ENCODE peak calls at places on chromosome 5, in five cellular contexts. One of them, this sample, is unnamed.
A peak's percentile ranks its signal among the peaks of the same experiment; 100 is the strongest.

GRCh38 chr5:10133830-10134229 is 115.9 kb downstream of the ATPSCKMT start:
- DNase-seq in cardiac fibroblast: no peak
- DNase-seq in progenitor cell of endocrine pancreas: no peak
- DNase-seq in activated CD4-positive, alpha-beta T cell treated with anti-CD3 and anti-CD28 coated beads, Interleukin-2, amount 50 U/mL, for 1 hour: no peak
- DNase-seq in smooth muscle cell of the brain vasculature: no peak
- DNase-seq in this sample: no peak

GRCh38 chr5:60261732-60262131 is 368.2 kb upstream of the PDE4D start:
- DNase-seq in activated CD4-positive, alpha-beta T cell treated with anti-CD3 and anti-CD28 coated beads, Interleukin-2, amount 50 U/mL, for 1 hour: no peak
- DNase-seq in progenitor cell of endocrine pancreas: no peak
- DNase-seq in cardiac fibroblast: no peak
- DNase-seq in smooth muscle cell of the brain vasculature: no peak
- DNase-seq in this sample: no peak

GRCh38 chr5:39082995-39083394 is 8.8 kb upstream of the RICTOR start:
- DNase-seq in cardiac fibroblast: no peak
- DNase-seq in activated CD4-positive, alpha-beta T cell treated with anti-CD3 and anti-CD28 coated beads, Interleukin-2, amount 50 U/mL, for 1 hour: no peak
- DNase-seq in smooth muscle cell of the brain vasculature: no peak
- DNase-seq in progenitor cell of endocrine pancreas: no peak
- DNase-seq in this sample: no peak

GRCh38 chr5:41735213-41735612 is 135.0 kb downstream of the OXCT1 start:
- DNase-seq in smooth muscle cell of the brain vasculature: no peak
- DNase-seq in progenitor cell of endocrine pancreas: no peak
- DNase-seq in cardiac fibroblast: no peak
- DNase-seq in activated CD4-positive, alpha-beta T cell treated with anti-CD3 and anti-CD28 coated beads, Interleukin-2, amount 50 U/mL, for 1 hour: no peak
- DNase-seq in this sample: no peak

GRCh38 chr5:129904667-129905466 is 602 bp downstream of the CHSY3 start:
- DNase-seq in activated CD4-positive, alpha-beta T cell treated with anti-CD3 and anti-CD28 coated beads, Interleukin-2, amount 50 U/mL, for 1 hour: no peak
- DNase-seq in smooth muscle cell of the brain vasculature: no peak
- DNase-seq in progenitor cell of endocrine pancreas: peak; percentile 18
- DNase-seq in cardiac fibroblast: peak; percentile 25
- DNase-seq in this sample: no peak

GRCh38 chr5:59786271-59786805 is 107.2 kb downstream of the PDE4D start:
- DNase-seq in smooth muscle cell of the brain vasculature: no peak
- DNase-seq in activated CD4-positive, alpha-beta T cell treated with anti-CD3 and anti-CD28 coated beads, Interleukin-2, amount 50 U/mL, for 1 hour: no peak
- DNase-seq in cardiac fibroblast: peak; percentile 91
- DNase-seq in progenitor cell of endocrine pancreas: no peak
- DNase-seq in this sample: peak; percentile 86

GRCh38 chr5:31075981-31076380 is 117.5 kb upstream of the CDH6 start:
- DNase-seq in activated CD4-positive, alpha-beta T cell treated with anti-CD3 and anti-CD28 coated beads, Interleukin-2, amount 50 U/mL, for 1 hour: no peak
- DNase-seq in cardiac fibroblast: no peak
- DNase-seq in progenitor cell of endocrine pancreas: no peak
- DNase-seq in smooth muscle cell of the brain vasculature: no peak
- DNase-seq in this sample: no peak

GRCh38 chr5:149799119-149799623 is 69.1 kb downstream of the PPARGC1B start:
- DNase-seq in smooth muscle cell of the brain vasculature: peak; percentile 75
- DNase-seq in progenitor cell of endocrine pancreas: no peak
- DNase-seq in activated CD4-positive, alpha-beta T cell treated with anti-CD3 and anti-CD28 coated beads, Interleukin-2, amount 50 U/mL, for 1 hour: no peak
- DNase-seq in cardiac fibroblast: peak; percentile 92
- DNase-seq in this sample: peak; percentile 40

GRCh38 chr5:174834081-174834480 is 109.7 kb downstream of the MSX2 start:
- DNase-seq in cardiac fibroblast: no peak
- DNase-seq in progenitor cell of endocrine pancreas: no peak
- DNase-seq in activated CD4-positive, alpha-beta T cell treated with anti-CD3 and anti-CD28 coated beads, Interleukin-2, amount 50 U/mL, for 1 hour: no peak
- DNase-seq in smooth muscle cell of the brain vasculature: no peak
- DNase-seq in this sample: no peak

GRCh38 chr5:78109891-78110324 is 184.6 kb downstream of the AP3B1 start:
- DNase-seq in smooth muscle cell of the brain vasculature: no peak
- DNase-seq in cardiac fibroblast: no peak
- DNase-seq in activated CD4-positive, alpha-beta T cell treated with anti-CD3 and anti-CD28 coated beads, Interleukin-2, amount 50 U/mL, for 1 hour: no peak
- DNase-seq in progenitor cell of endocrine pancreas: no peak
- DNase-seq in this sample: no peak

GRCh38 chr5:35884125-35884788 is 27.6 kb downstream of the IL7R start:
- DNase-seq in progenitor cell of endocrine pancreas: no peak
- DNase-seq in smooth muscle cell of the brain vasculature: no peak
- DNase-seq in activated CD4-positive, alpha-beta T cell treated with anti-CD3 and anti-CD28 coated beads, Interleukin-2, amount 50 U/mL, for 1 hour: no peak
- DNase-seq in cardiac fibroblast: peak; percentile 86
- DNase-seq in this sample: peak; percentile 65

GRCh38 chr5:82815871-82816270 is 261.3 kb downstream of the TMEM167A start:
- DNase-seq in activated CD4-positive, alpha-beta T cell treated with anti-CD3 and anti-CD28 coated beads, Interleukin-2, amount 50 U/mL, for 1 hour: no peak
- DNase-seq in progenitor cell of endocrine pancreas: no peak
- DNase-seq in smooth muscle cell of the brain vasculature: no peak
- DNase-seq in cardiac fibroblast: peak; percentile 55
- DNase-seq in this sample: peak; percentile 17

GRCh38 chr5:89191374-89191773 is 308.4 kb upstream of the MEF2C start:
- DNase-seq in activated CD4-positive, alpha-beta T cell treated with anti-CD3 and anti-CD28 coated beads, Interleukin-2, amount 50 U/mL, for 1 hour: no peak
- DNase-seq in smooth muscle cell of the brain vasculature: no peak
- DNase-seq in cardiac fibroblast: no peak
- DNase-seq in progenitor cell of endocrine pancreas: no peak
- DNase-seq in this sample: no peak

GRCh38 chr5:41346609-41347008 is 133.3 kb upstream of the C6 start:
- DNase-seq in progenitor cell of endocrine pancreas: no peak
- DNase-seq in cardiac fibroblast: peak; percentile 65
- DNase-seq in activated CD4-positive, alpha-beta T cell treated with anti-CD3 and anti-CD28 coated beads, Interleukin-2, amount 50 U/mL, for 1 hour: no peak
- DNase-seq in smooth muscle cell of the brain vasculature: no peak
- DNase-seq in this sample: no peak

GRCh38 chr5:56369333-56369947 is 136.3 kb upstream of the ANKRD55 start:
- DNase-seq in smooth muscle cell of the brain vasculature: no peak
- DNase-seq in activated CD4-positive, alpha-beta T cell treated with anti-CD3 and anti-CD28 coated beads, Interleukin-2, amount 50 U/mL, for 1 hour: no peak
- DNase-seq in progenitor cell of endocrine pancreas: no peak
- DNase-seq in cardiac fibroblast: peak; percentile 90
- DNase-seq in this sample: no peak

GRCh38 chr5:150584561-150585335 is 55.7 kb upstream of the SYNPO start:
- DNase-seq in progenitor cell of endocrine pancreas: no peak
- DNase-seq in activated CD4-positive, alpha-beta T cell treated with anti-CD3 and anti-CD28 coated beads, Interleukin-2, amount 50 U/mL, for 1 hour: no peak
- DNase-seq in smooth muscle cell of the brain vasculature: no peak
- DNase-seq in cardiac fibroblast: no peak
- DNase-seq in this sample: no peak

GRCh38 chr5:168740821-168741213 is 161.6 kb upstream of the PANK3 start:
- DNase-seq in smooth muscle cell of the brain vasculature: no peak
- DNase-seq in cardiac fibroblast: no peak
- DNase-seq in activated CD4-positive, alpha-beta T cell treated with anti-CD3 and anti-CD28 coated beads, Interleukin-2, amount 50 U/mL, for 1 hour: no peak
- DNase-seq in progenitor cell of endocrine pancreas: no peak
- DNase-seq in this sample: no peak

GRCh38 chr5:88480766-88481499 is 212.3 kb upstream of the TMEM161B start:
- DNase-seq in smooth muscle cell of the brain vasculature: no peak
- DNase-seq in progenitor cell of endocrine pancreas: no peak
- DNase-seq in activated CD4-positive, alpha-beta T cell treated with anti-CD3 and anti-CD28 coated beads, Interleukin-2, amount 50 U/mL, for 1 hour: no peak
- DNase-seq in cardiac fibroblast: peak; percentile 3
- DNase-seq in this sample: no peak

GRCh38 chr5:994821-995220 is 13.8 kb upstream of the NKD2 start:
- DNase-seq in progenitor cell of endocrine pancreas: peak; percentile 6
- DNase-seq in activated CD4-positive, alpha-beta T cell treated with anti-CD3 and anti-CD28 coated beads, Interleukin-2, amount 50 U/mL, for 1 hour: no peak
- DNase-seq in smooth muscle cell of the brain vasculature: no peak
- DNase-seq in cardiac fibroblast: no peak
- DNase-seq in this sample: no peak

GRCh38 chr5:177302354-177303110 is 987 bp downstream of the RAB24 start:
- DNase-seq in smooth muscle cell of the brain vasculature: no peak
- DNase-seq in cardiac fibroblast: peak; percentile 17
- DNase-seq in progenitor cell of endocrine pancreas: no peak
- DNase-seq in activated CD4-positive, alpha-beta T cell treated with anti-CD3 and anti-CD28 coated beads, Interleukin-2, amount 50 U/mL, for 1 hour: no peak
- DNase-seq in this sample: no peak

GRCh38 chr5:126912607-126913006 is 117.8 kb downstream of the MARCHF3 start:
- DNase-seq in cardiac fibroblast: no peak
- DNase-seq in activated CD4-positive, alpha-beta T cell treated with anti-CD3 and anti-CD28 coated beads, Interleukin-2, amount 50 U/mL, for 1 hour: no peak
- DNase-seq in smooth muscle cell of the brain vasculature: no peak
- DNase-seq in progenitor cell of endocrine pancreas: no peak
- DNase-seq in this sample: no peak

GRCh38 chr5:170220196-170220595 is 12.6 kb upstream of the C5orf58 start:
- DNase-seq in progenitor cell of endocrine pancreas: no peak
- DNase-seq in cardiac fibroblast: no peak
- DNase-seq in activated CD4-positive, alpha-beta T cell treated with anti-CD3 and anti-CD28 coated beads, Interleukin-2, amount 50 U/mL, for 1 hour: no peak
- DNase-seq in smooth muscle cell of the brain vasculature: no peak
- DNase-seq in this sample: no peak

GRCh38 chr5:74042559-74043357 is 416.8 kb downstream of the ARHGEF28 start:
- DNase-seq in cardiac fibroblast: peak; percentile 84
- DNase-seq in smooth muscle cell of the brain vasculature: peak; percentile 28
- DNase-seq in progenitor cell of endocrine pancreas: no peak
- DNase-seq in activated CD4-positive, alpha-beta T cell treated with anti-CD3 and anti-CD28 coated beads, Interleukin-2, amount 50 U/mL, for 1 hour: no peak
- DNase-seq in this sample: peak; percentile 55